ENCODE peak calls at places on chromosomes 16 and 17, in eight cellular contexts. M is HCT116, D is A549, J is HepG2, B is GM12878, W is H1, V is K562, C is endothelial cell of umbilical vein. U is an unnamed sample.

GRCh38 chr17:21042434-21043295 is at the start of gene USP22:
- DNase-seq in M (no peak), D (peak), J (no peak), B (no peak), W (no peak), V (no peak), C (no peak), U (no peak)

GRCh38 chr17:4172356-4172755 is 29.4 kb downstream of the CYB5D2 start:
- DNase-seq in M (no peak), D (no peak), J (no peak), B (no peak), W (no peak), V (no peak), C (no peak), U (no peak)

GRCh38 chr17:71472809-71473789 is 647.7 kb upstream of the SOX9 start:
- DNase-seq in M (peak), D (peak), J (peak), B (no peak), W (peak), V (peak), C (no peak), U (peak)

GRCh38 chr17:53629188-53629587 is 193.5 kb upstream of the KIF2B start:
- DNase-seq in M (no peak), D (no peak), J (no peak), B (no peak), W (no peak), V (no peak), C (no peak), U (no peak)

GRCh38 chr16:57645691-57646387 is 17.4 kb downstream of the ADGRG1 start:
- DNase-seq in M (no peak), D (no peak), J (no peak), B (no peak), W (no peak), V (no peak), C (peak), U (no peak)

GRCh38 chr16:74862743-74863244 is 88.2 kb upstream of the FA2H start:
- DNase-seq in M (peak), D (peak), J (peak), B (peak), W (no peak), V (peak), C (peak), U (peak)

GRCh38 chr17:6386041-6386630 is 48.8 kb downstream of the AIPL1 start:
- DNase-seq in M (no peak), D (no peak), J (no peak), B (no peak), W (no peak), V (no peak), C (no peak), U (no peak)

GRCh38 chr17:42775534-42776098 is 2.4 kb downstream of the VPS25 start:
- DNase-seq in M (no peak), D (no peak), J (peak), B (no peak), W (no peak), V (peak), C (peak), U (peak)

GRCh38 chr16:3541527-3542152 is 35.6 kb downstream of the NLRC3 start:
- DNase-seq in M (no peak), D (no peak), J (no peak), B (no peak), W (no peak), V (no peak), C (no peak), U (no peak)

GRCh38 chr16:65410801-65411200 is 288.9 kb upstream of the CDH11 start:
- DNase-seq in M (no peak), D (no peak), J (no peak), B (no peak), W (no peak), V (no peak), C (no peak), U (no peak)

GRCh38 chr17:36443777-36444176 is 42.7 kb upstream of the ZNHIT3 start:
- DNase-seq in M (no peak), D (no peak), J (no peak), B (no peak), W (no peak), V (no peak), C (no peak), U (no peak)

GRCh38 chr17:6913608-6914443 is 82.0 kb upstream of the ALOX12 start:
- DNase-seq in M (no peak), D (peak), J (peak), B (no peak), W (peak), V (peak), C (peak), U (peak)

GRCh38 chr17:50219345-50219744 is 17.9 kb upstream of the COL1A1 start:
- DNase-seq in M (no peak), D (peak), J (peak), B (no peak), W (no peak), V (no peak), C (no peak), U (no peak)

GRCh38 chr17:15171433-15172047 is 93.6 kb downstream of the PMP22 start:
- DNase-seq in M (peak), D (peak), J (peak), B (no peak), W (peak), V (peak), C (peak), U (peak)

GRCh38 chr16:2260250-2260649 is 7.7 kb downstream of the RNPS1 start:
- DNase-seq in M (no peak), D (no peak), J (no peak), B (no peak), W (no peak), V (no peak), C (no peak), U (no peak)

GRCh38 chr17:8574687-8575086 is 55.8 kb downstream of the MYH10 start:
- DNase-seq in M (no peak), D (no peak), J (peak), B (no peak), W (no peak), V (peak), C (no peak), U (peak)

GRCh38 chr17:74646231-74646630 is 22.7 kb upstream of the CD300E start:
- DNase-seq in M (peak), D (peak), J (peak), B (no peak), W (no peak), V (peak), C (no peak), U (peak)

GRCh38 chr16:89545044-89545830 is 15.2 kb upstream of the RPL13 start:
- DNase-seq in M (no peak), D (no peak), J (peak), B (no peak), W (no peak), V (no peak), C (no peak), U (no peak)

GRCh38 chr17:79991140-79991923 is 44.3 kb downstream of the TBC1D16 start:
- DNase-seq in M (peak), D (peak), J (peak), B (no peak), W (peak), V (peak), C (peak), U (peak)
- TF ChIP-seq CTCF in M (no peak), D (peak), J (peak), B (peak), W (peak), V (peak), C (peak), U (peak)

GRCh38 chr16:67928561-67929364 is 2.9 kb downstream of the CTRL start:
- DNase-seq in M (peak), D (peak), J (peak), B (no peak), W (no peak), V (peak), C (peak), U (peak)
- TF ChIP-seq POLR2A in M (no peak), D (no peak), J (no peak), B (peak), W (no peak), V (no peak), C (no peak), U (no peak)

GRCh38 chr17:181213-182163 is at the start of gene DOC2B:
- DNase-seq in M (peak), D (peak), J (no peak), B (no peak), W (no peak), V (no peak), C (peak), U (no peak)

GRCh38 chr17:179066-179432 is 2.4 kb downstream of the DOC2B start:
- DNase-seq in M (no peak), D (no peak), J (no peak), B (no peak), W (no peak), V (no peak), C (no peak), U (no peak)

GRCh38 chr17:182164-182751 is 808 bp upstream of the DOC2B start:
- DNase-seq in M (no peak), D (no peak), J (peak), B (no peak), W (no peak), V (no peak), C (no peak), U (peak)

GRCh38 chr17:179721-180379 is 1.6 kb downstream of the DOC2B start:
- DNase-seq in M (no peak), D (no peak), J (no peak), B (no peak), W (no peak), V (no peak), C (no peak), U (no peak)

DNA sequence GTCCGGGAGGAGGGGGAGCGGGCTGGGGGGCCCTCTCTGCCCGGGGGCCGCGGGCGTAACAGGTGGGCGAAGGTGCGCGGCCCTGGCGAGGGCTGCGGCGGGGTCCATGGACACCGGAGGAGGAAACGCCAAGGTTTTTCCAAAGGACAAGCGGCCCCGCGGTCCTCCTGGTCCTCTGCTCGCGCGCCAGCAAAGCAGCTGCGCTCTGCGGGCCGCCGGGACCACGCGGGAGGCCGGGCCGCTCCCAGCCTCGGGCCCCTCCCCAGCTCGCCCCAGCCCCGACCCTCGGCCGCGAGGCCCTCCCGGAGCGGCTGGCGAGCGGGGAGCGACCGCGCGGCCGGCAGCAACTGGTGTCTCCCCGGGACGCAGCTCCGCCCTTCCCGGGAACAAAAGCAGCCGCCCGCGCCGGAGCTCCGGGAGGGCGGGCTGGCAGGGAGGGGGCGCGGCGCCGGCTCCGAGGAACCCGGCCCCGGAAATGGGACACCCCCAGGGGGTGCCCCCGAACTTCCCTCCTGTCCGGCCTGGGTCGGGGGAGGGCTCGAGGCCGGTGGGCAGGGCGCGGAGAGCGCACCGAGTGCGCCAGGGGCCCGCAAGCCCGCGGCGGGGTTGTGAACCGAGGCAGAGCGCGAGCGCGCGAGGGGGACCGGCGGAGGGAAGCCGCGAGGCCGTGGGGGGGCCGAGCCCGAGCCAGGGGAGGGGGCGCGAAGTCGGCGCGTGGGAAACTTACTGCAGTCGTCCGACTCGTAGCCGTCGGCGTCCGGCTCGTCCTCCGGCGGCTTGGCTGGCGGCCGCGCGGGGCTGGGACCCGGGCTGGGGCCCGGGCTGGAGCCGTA is 854 bp downstream of the DOC2B start:
- DNase-seq in M (no peak), D (no peak), J (no peak), B (no peak), W (no peak), V (no peak), C (no peak), U (no peak)
- TF ChIP-seq MAX in M (no peak), D (no peak), J (no peak), B (no peak), W (no peak), V (no peak), C (no peak), U (no peak)

DNA sequence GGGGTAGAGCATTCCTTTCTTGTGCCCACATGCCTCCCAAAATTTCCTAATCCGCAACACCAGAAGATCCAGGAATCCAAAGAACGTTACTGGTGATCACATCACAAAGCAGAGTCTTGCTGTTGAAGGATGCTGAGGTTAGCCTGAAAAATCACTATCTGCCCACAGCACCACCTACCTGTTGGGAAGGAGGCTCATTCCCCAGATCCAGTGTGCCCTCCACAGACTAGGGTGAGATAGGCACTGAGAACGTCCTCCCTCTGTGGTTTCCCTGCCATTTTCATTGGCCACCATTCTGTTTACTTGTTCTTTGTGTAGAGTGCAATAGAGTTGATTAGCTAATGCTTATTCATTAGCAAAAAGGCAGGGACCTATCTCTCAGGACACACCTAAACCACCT is 30.3 kb downstream of the RCVRN start:
- DNase-seq in M (no peak), D (no peak), J (no peak), B (no peak), W (no peak), V (no peak), C (no peak), U (no peak)
- TF ChIP-seq CTCF in M (no peak), D (peak), J (no peak), B (no peak), W (peak), V (no peak), C (no peak), U (no peak)

DNA sequence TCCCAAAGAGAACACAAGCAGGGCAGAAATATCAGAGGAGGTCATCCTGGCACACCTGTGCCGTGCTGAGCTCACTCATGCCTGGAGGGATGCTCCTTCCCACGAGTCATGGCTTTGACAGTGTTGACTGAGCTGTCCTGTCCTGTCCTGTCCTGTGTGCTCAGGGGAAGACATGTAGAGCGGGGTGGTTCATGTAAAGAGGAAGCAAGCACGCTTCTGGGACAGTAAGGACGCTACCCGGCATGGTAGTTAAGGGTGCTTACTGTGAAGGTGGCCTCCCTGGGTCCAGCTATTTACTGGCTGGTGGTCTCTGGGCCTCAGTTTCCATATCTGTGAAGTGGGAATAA is 394 bp downstream of the LGALS9 start:
- DNase-seq in M (no peak), D (no peak), J (no peak), B (no peak), W (no peak), V (no peak), C (no peak), U (peak)
- TF ChIP-seq POLR2A in M (no peak), D (no peak), J (no peak), B (peak), W (no peak), V (no peak), C (no peak), U (no peak)

GRCh38 chr17:83202002-83203000 is 122.9 kb downstream of the METRNL start:
- DNase-seq in M (no peak), D (no peak), J (no peak), B (no peak), W (no peak), V (no peak), C (no peak), U (no peak)
- TF ChIP-seq MAX in M (no peak), D (no peak), J (no peak), B (no peak), W (no peak), V (no peak), C (no peak), U (no peak)

GRCh38 chr17:46195217-46195855 is 2.1 kb upstream of the KANSL1 start:
- DNase-seq in M (no peak), D (no peak), J (no peak), B (no peak), W (no peak), V (no peak), C (no peak), U (peak)
- TF ChIP-seq CTCF in M (no peak), D (no peak), J (no peak), B (no peak), W (no peak), V (no peak), C (no peak), U (no peak)

GRCh38 chr17:38798614-38799500 is 499 bp downstream of the PIP4K2B start:
- DNase-seq in M (no peak), D (peak), J (peak), B (no peak), W (no peak), V (peak), C (peak), U (peak)

GRCh38 chr17:38800237-38800760 is 943 bp upstream of the PIP4K2B start:
- DNase-seq in M (no peak), D (no peak), J (no peak), B (no peak), W (no peak), V (no peak), C (no peak), U (no peak)

GRCh38 chr17:38797091-38797490 is 2.3 kb downstream of the PIP4K2B start:
- DNase-seq in M (no peak), D (no peak), J (no peak), B (no peak), W (no peak), V (no peak), C (no peak), U (peak)

GRCh38 chr17:38797828-38798227 is 1.5 kb downstream of the PIP4K2B start:
- DNase-seq in M (no peak), D (no peak), J (no peak), B (no peak), W (no peak), V (no peak), C (no peak), U (no peak)

DNA sequence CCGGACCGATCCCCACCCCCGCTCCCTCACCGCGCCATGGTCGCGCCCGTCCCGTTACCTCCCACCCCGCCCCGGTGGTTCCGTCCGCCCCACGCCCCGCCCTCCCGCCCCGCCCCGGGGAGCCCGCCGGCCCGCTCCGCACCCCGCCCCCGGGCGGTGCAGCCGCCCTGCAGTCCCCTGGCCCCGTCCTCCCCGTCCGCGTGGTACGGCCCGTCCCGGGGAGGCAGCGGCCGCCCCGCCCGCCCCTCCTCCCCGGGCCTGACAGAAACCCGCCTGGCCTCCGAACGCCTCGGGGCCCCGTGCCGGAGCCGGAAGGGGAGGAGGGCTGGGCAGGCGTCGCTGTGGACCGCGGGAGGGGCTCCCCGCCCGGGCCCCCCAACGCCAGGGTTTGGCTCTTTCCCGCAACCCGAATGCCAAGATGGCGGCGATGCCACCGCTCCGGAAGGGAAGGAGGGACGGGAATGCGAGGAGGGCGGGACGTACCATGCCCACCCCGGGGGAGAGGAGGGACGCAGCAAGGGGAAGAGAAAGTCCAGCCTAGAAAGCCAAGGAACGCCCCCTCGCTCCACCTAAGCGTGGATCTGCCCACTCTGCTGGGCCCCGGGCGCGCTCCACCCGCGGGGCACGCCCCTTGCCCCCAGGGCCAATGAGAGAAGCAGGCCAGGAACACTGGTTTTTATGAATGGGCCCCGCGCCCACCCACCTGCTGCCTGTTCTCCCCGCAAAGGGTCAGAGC is at the start of gene PIP4K2B:
- DNase-seq in M (peak), D (peak), J (peak), B (peak), W (peak), V (peak), C (peak), U (peak)
- TF ChIP-seq POLR2A in M (peak), D (peak), J (peak), B (peak), W (peak), V (peak), C (peak), U (peak)